ENCODE peak calls at places on chromosomes 3 and 15, in six cellular contexts. C is stimulated activated CD4-positive, alpha-beta T cell treated with anti-CD3 and anti-CD28 coated beads, Interleukin-1b, Interleukin-23, amount 100 ng/mL, for 4 hours; R is T-helper 1 cell; U is B cell; M is heart right ventricle; X is HS-5. E is an unnamed sample.

GRCh38 chr3:122183521-122183892 is at the start of gene CASR:
- DNase-seq in C (no peak), U (peak), X (no peak), M (peak), R (peak), E (no peak)

GRCh38 chr15:34621675-34622074 is 38.2 kb upstream of the GOLGA8B start:
- DNase-seq in X (no peak), M (no peak), R (no peak), U (no peak), C (no peak), E (peak)

GRCh38 chr3:11600501-11601282 is 43.0 kb downstream of the VGLL4 start:
- DNase-seq in M (peak), U (no peak), X (peak), R (no peak), C (no peak), E (no peak)

GRCh38 chr15:101652098-101652782 is at the start of gene TM2D3:
- DNase-seq in C (peak), M (peak), U (peak), R (peak), X (peak), E (peak)

GRCh38 chr3:153852355-153852754 is 268.8 kb upstream of the ARHGEF26 start:
- DNase-seq in U (no peak), M (no peak), C (no peak), X (no peak), R (no peak), E (no peak)

GRCh38 chr15:28921336-28921735 is 35.6 kb downstream of the APBA2 start:
- DNase-seq in C (no peak), U (no peak), X (no peak), M (no peak), R (no peak), E (no peak)

GRCh38 chr3:4680881-4681300 is 187.7 kb downstream of the ITPR1 start:
- DNase-seq in M (no peak), U (no peak), R (no peak), X (peak), C (no peak), E (no peak)

GRCh38 chr15:55194246-55194645 is 2.5 kb downstream of the RSL24D1 start:
- DNase-seq in X (no peak), C (no peak), M (no peak), U (no peak), R (peak), E (no peak)

GRCh38 chr3:131903988-131904415 is 130.8 kb downstream of the CPNE4 start:
- DNase-seq in U (no peak), X (peak), C (no peak), R (no peak), M (no peak), E (no peak)

GRCh38 chr3:177514341-177515193 is 317.3 kb upstream of the TBL1XR1 start:
- DNase-seq in M (no peak), U (no peak), C (no peak), R (no peak), X (no peak), E (peak)

GRCh38 chr3:14949126-14949525 is 1.7 kb downstream of the NR2C2 start:
- DNase-seq in R (no peak), X (no peak), U (peak), M (no peak), C (no peak), E (no peak)

GRCh38 chr3:70065666-70066253 is 66.2 kb downstream of the SAMMSON start:
- DNase-seq in R (no peak), M (no peak), X (no peak), C (no peak), U (no peak), E (no peak)

GRCh38 chr3:4834403-4834866 is 144.8 kb upstream of the BHLHE40 start:
- DNase-seq in U (peak), X (no peak), M (no peak), C (peak), R (peak), E (no peak)

GRCh38 chr3:71245971-71246860 is 337.3 kb downstream of the FOXP1 start:
- DNase-seq in U (no peak), C (no peak), X (no peak), R (no peak), M (no peak), E (no peak)

GRCh38 chr15:52252781-52253180 is 42.8 kb downstream of the MYO5C start:
- DNase-seq in X (peak), C (no peak), U (no peak), M (no peak), R (peak), E (no peak)

GRCh38 chr3:133469140-133469731 is 69.4 kb downstream of the BFSP2 start:
- DNase-seq in X (no peak), M (peak), C (no peak), R (no peak), U (no peak), E (no peak)

GRCh38 chr3:126509565-126510322 is 7.8 kb downstream of the UROC1 start:
- DNase-seq in C (no peak), M (no peak), U (no peak), R (no peak), X (no peak), E (no peak)

GRCh38 chr3:73493543-73494314 is 131.0 kb downstream of the PDZRN3 start:
- DNase-seq in X (peak), M (no peak), U (no peak), C (no peak), R (no peak), E (no peak)

GRCh38 chr3:47324278-47324865 is 41.6 kb downstream of the KLHL18 start:
- DNase-seq in X (no peak), U (peak), M (no peak), C (peak), R (peak), E (peak)

GRCh38 chr15:66633346-66633745 is 67.5 kb upstream of the LCTL start:
- DNase-seq in M (no peak), U (no peak), R (no peak), C (no peak), X (no peak), E (no peak)

GRCh38 chr3:195065864-195066185 is 205.1 kb downstream of the XXYLT1 start:
- DNase-seq in M (no peak), C (no peak), X (no peak), U (no peak), R (no peak), E (no peak)

GRCh38 chr3:106025151-106025722 is 156.4 kb upstream of the CBLB start:
- DNase-seq in X (no peak), U (no peak), M (peak), C (no peak), R (no peak), E (no peak)

GRCh38 chr3:117068301-117068700 is 358.7 kb downstream of the TUSC7 start:
- DNase-seq in C (no peak), R (no peak), M (no peak), X (no peak), U (no peak), E (no peak)

GRCh38 chr15:99343836-99344551 is 92.7 kb downstream of the LRRC28 start:
- DNase-seq in M (peak), X (no peak), U (peak), R (peak), C (peak), E (peak)